ENCODE peak calls at places on chromosomes 1 and 21, in eight cellular contexts. C is NCI-H1092 treated with DMSO at 0.1 percent for 48 hours; S is AML-193; Z is stimulated activated CD4-positive, alpha-beta T cell treated with anti-CD3 and anti-CD28 coated beads, Interleukin-2, amount 100 ng/mL, for 48 hours; A is Calu3; X is left ventricle myocardium superior; G is LNCaP clone FGC; Y is colonic mucosa. W is an unnamed sample.

GRCh38 chr1:171441278-171441677 is 44.1 kb upstream of the PRRC2C start:
- DNase-seq in A (no peak), S (no peak), G (no peak), C (no peak), Z (no peak), Y (no peak), X (no peak), W (no peak)

GRCh38 chr1:192810253-192810880 is 1.5 kb downstream of the RGS2 start:
- DNase-seq in G (peak), X (no peak), C (peak), S (peak), Y (peak), A (no peak), Z (no peak), W (peak)

GRCh38 chr1:8202182-8202905 is 115.6 kb upstream of the SLC45A1 start:
- DNase-seq in Z (no peak), X (peak), Y (peak), A (peak), C (no peak), G (no peak), S (no peak), W (peak)

GRCh38 chr1:43135857-43136781 is 36.0 kb downstream of the EBNA1BP2 start:
- DNase-seq in A (peak), Y (no peak), S (no peak), G (no peak), Z (no peak), X (no peak), C (no peak), W (no peak)

GRCh38 chr1:116218922-116219321 is 107.7 kb downstream of the MAB21L3 start:
- DNase-seq in S (no peak), C (no peak), Y (no peak), G (no peak), A (no peak), Z (no peak), X (peak), W (no peak)

GRCh38 chr1:29335573-29335972 is 99.3 kb downstream of the PTPRU start:
- DNase-seq in X (no peak), C (no peak), A (no peak), G (no peak), S (no peak), Y (no peak), Z (no peak), W (no peak)

GRCh38 chr1:217115404-217116380 is 392.5 kb upstream of the ESRRG start:
- DNase-seq in Y (no peak), Z (no peak), S (no peak), G (no peak), X (no peak), C (no peak), A (no peak), W (no peak)

GRCh38 chr1:104125935-104126334 is 376.2 kb downstream of the AMY1C start:
- DNase-seq in Y (no peak), G (no peak), C (no peak), Z (no peak), S (no peak), X (no peak), A (no peak), W (no peak)

GRCh38 chr21:41219498-41220207 is 51.7 kb downstream of the BACE2 start:
- DNase-seq in A (peak), S (no peak), X (no peak), C (no peak), Z (no peak), G (peak), Y (no peak), W (no peak)

GRCh38 chr1:16111771-16112557 is 38.5 kb upstream of the FAM131C start:
- DNase-seq in Z (no peak), X (no peak), G (no peak), Y (no peak), S (no peak), C (no peak), A (no peak), W (no peak)

GRCh38 chr21:34523019-34523418 is 11.0 kb upstream of the KCNE1 start:
- DNase-seq in Y (peak), G (no peak), A (no peak), C (peak), S (no peak), X (no peak), Z (no peak), W (peak)

GRCh38 chr1:155130272-155131006 is 2.8 kb downstream of the EFNA1 start:
- DNase-seq in G (no peak), S (no peak), A (no peak), X (no peak), Z (no peak), C (no peak), Y (no peak), W (no peak)

GRCh38 chr1:85290826-85291225 is 14.4 kb upstream of the BCL10 start:
- DNase-seq in S (no peak), G (no peak), Z (no peak), C (no peak), A (no peak), Y (no peak), X (no peak), W (no peak)

GRCh38 chr1:204885288-204885711 is 14.6 kb downstream of the NFASC start:
- DNase-seq in A (peak), C (no peak), S (no peak), Y (peak), G (no peak), Z (no peak), X (peak), W (peak)

GRCh38 chr1:214451591-214451990 is 99.8 kb downstream of the PTPN14 start:
- DNase-seq in Z (peak), A (no peak), C (no peak), S (no peak), X (no peak), G (no peak), Y (no peak), W (no peak)

GRCh38 chr1:248597589-248597988 is at the start of gene OR2T10:
- DNase-seq in A (no peak), C (no peak), Z (no peak), S (no peak), Y (no peak), G (no peak), X (no peak), W (no peak)

GRCh38 chr1:186738896-186739295 is 58.7 kb upstream of the PTGS2 start:
- DNase-seq in X (no peak), A (no peak), S (no peak), G (no peak), Z (no peak), C (no peak), Y (no peak), W (no peak)

GRCh38 chr1:176617881-176618280 is 154.9 kb downstream of the PAPPA2 start:
- DNase-seq in G (no peak), S (no peak), Y (no peak), X (no peak), Z (no peak), A (no peak), C (no peak), W (no peak)

GRCh38 chr1:234044079-234044478 is 139.6 kb downstream of the SLC35F3 start:
- DNase-seq in C (no peak), Z (no peak), G (no peak), A (no peak), S (no peak), Y (no peak), X (no peak), W (no peak)

GRCh38 chr1:114319480-114319879 is 165.8 kb upstream of the SYT6 start:
- DNase-seq in A (no peak), C (no peak), Y (no peak), S (no peak), X (no peak), G (no peak), Z (no peak), W (no peak)

GRCh38 chr1:182163821-182164223 is 102.3 kb upstream of the ZNF648 start:
- DNase-seq in G (no peak), C (no peak), S (no peak), A (no peak), Y (no peak), Z (no peak), X (peak), W (peak)

W was measured in transverse colon.